ENCODE peak calls at places on chromosomes 1 and 21, in nine cellular contexts. I is kidney; N is GM20000; D is fibroblast of mammary gland; G is GM23338; Y is kidney epithelial cell; F is heart left ventricle; Z is colonic mucosa; H is CD8-positive, alpha-beta T cell. U is an unnamed sample.

GRCh38 chr1:219659682-219660081 is 46.8 kb upstream of the ZC3H11B start:
- DNase-seq in I (no peak), N (peak; percentile 8), D (peak; percentile 31), G (peak; percentile 28), Y (no peak), F (no peak), Z (no peak), H (no peak), U (no peak)

GRCh38 chr1:164667010-164667409 is 108.0 kb downstream of the PBX1 start:
- DNase-seq in I (no peak), N (no peak), D (no peak), G (no peak), Y (no peak), F (no peak), Z (no peak), H (no peak), U (no peak)

GRCh38 chr1:15956150-15956549 is 19.8 kb downstream of the ZBTB17 start:
- DNase-seq in I (no peak), N (no peak), D (peak; percentile 43), G (no peak), Y (no peak), F (no peak), Z (no peak), H (no peak), U (no peak)

GRCh38 chr1:192588546-192588945 is 13.0 kb downstream of the RGS1 start:
- DNase-seq in I (no peak), N (no peak), D (peak; percentile 21), G (no peak), Y (no peak), F (no peak), Z (no peak), H (no peak), U (no peak)

GRCh38 chr1:61754545-61754944 is 12.3 kb downstream of the PATJ start:
- DNase-seq in I (no peak), N (no peak), D (no peak), G (no peak), Y (peak; percentile 45), F (no peak), Z (no peak), H (no peak), U (no peak)

GRCh38 chr1:51516639-51517158 is 2.4 kb downstream of the EPS15 start:
- DNase-seq in I (no peak), N (no peak), D (no peak), G (no peak), Y (no peak), F (no peak), Z (no peak), H (no peak), U (no peak)

GRCh38 chr1:243903904-243904303 is 53.9 kb upstream of the AKT3 start:
- DNase-seq in I (no peak), N (no peak), D (peak; percentile 30), G (peak; percentile 53), Y (no peak), F (no peak), Z (no peak), H (no peak), U (no peak)

GRCh38 chr1:22229374-22229773 is 86.5 kb upstream of the WNT4 start:
- DNase-seq in I (no peak), N (no peak), D (no peak), G (peak; percentile 49), Y (peak; percentile 43), F (peak; percentile 22), Z (no peak), H (no peak), U (no peak)

GRCh38 chr1:169108897-169109560 is 2.5 kb downstream of the ATP1B1 start:
- DNase-seq in I (no peak), N (peak; percentile 64), D (no peak), G (peak; percentile 46), Y (no peak), F (no peak), Z (peak; percentile 61), H (no peak), U (no peak)

GRCh38 chr1:99713006-99713405 is 53.4 kb downstream of the FRRS1 start:
- DNase-seq in I (no peak), N (no peak), D (no peak), G (no peak), Y (no peak), F (no peak), Z (no peak), H (no peak), U (no peak)

GRCh38 chr21:28714795-28715464 is 277.7 kb downstream of the LTN1 start:
- DNase-seq in I (no peak), N (no peak), D (peak; percentile 83), G (no peak), Y (no peak), F (no peak), Z (no peak), H (no peak), U (no peak)

GRCh38 chr1:109687641-109688499 is at the start of gene GSTM1:
- DNase-seq in I (no peak), N (peak; percentile 34), D (peak; percentile 60), G (no peak), Y (no peak), F (peak; percentile 90), Z (no peak), H (peak; percentile 85), U (no peak)

GRCh38 chr1:117371436-117372151 is 4.3 kb downstream of the MAN1A2 start:
- DNase-seq in I (no peak), N (no peak), D (peak; percentile 31), G (peak; percentile 40), Y (no peak), F (no peak), Z (no peak), H (no peak), U (no peak)

GRCh38 chr21:37546949-37547614 is 180.5 kb downstream of the DYRK1A start:
- DNase-seq in I (no peak), N (no peak), D (peak; percentile 17), G (no peak), Y (peak; percentile 54), F (no peak), Z (no peak), H (no peak), U (no peak)

GRCh38 chr21:37855568-37856391 is 60.5 kb downstream of the KCNJ6 start:
- DNase-seq in I (no peak), N (no peak), D (peak; percentile 45), G (no peak), Y (no peak), F (no peak), Z (no peak), H (no peak), U (no peak)

GRCh38 chr1:67535474-67535873 is 105.3 kb upstream of the SERBP1 start:
- DNase-seq in I (peak; percentile 92), N (peak; percentile 44), D (peak; percentile 85), G (peak; percentile 82), Y (peak; percentile 58), F (peak; percentile 80), Z (peak; percentile 87), H (peak; percentile 13), U (peak; percentile 82)

GRCh38 chr1:204465469-204466415 is 28.9 kb downstream of the PIK3C2B start:
- DNase-seq in I (peak; percentile 81), N (peak; percentile 75), D (no peak), G (no peak), Y (no peak), F (no peak), Z (no peak), H (no peak), U (no peak)

GRCh38 chr21:45930231-45930760 is 51.3 kb upstream of the COL6A1 start:
- DNase-seq in I (peak; percentile 66), N (no peak), D (no peak), G (no peak), Y (no peak), F (peak; percentile 55), Z (no peak), H (no peak), U (no peak)

GRCh38 chr1:31977361-31978131 is 36.1 kb upstream of the KHDRBS1 start:
- DNase-seq in I (no peak), N (no peak), D (peak; percentile 92), G (peak; percentile 93), Y (no peak), F (no peak), Z (no peak), H (no peak), U (no peak)
- TF ChIP-seq CTCF in I (no peak), N (no peak), D (peak; percentile 49), G (peak; percentile 80), Y (peak; percentile 34), F (peak; percentile 22), Z (no peak), H (no peak), U (no peak)

DNA sequence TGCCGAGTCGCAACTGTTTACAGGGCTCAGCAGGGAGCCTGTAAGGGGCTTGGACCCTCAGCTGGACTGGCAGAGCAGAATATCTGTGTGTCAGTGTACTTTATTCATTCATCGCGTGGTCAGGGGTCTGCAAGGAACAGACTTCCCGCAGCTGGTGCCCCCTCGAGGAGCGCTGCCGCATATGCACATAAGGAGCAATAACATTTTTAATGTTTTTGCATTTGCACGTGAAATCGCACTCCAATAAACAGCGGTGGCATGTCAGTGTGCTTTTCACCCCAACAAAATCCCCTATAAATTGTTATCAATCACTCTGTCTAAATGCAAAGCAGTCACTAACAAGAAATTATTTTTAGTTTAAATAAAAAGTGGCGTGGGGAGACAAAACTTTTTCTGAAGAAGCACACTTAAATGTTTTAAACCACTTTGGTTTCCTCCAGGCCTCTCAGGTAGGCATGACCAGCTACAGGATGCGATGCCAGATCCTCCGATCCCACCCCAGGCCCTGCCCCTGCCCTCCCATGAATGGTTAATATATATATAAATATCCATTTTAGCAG is 3.5 kb downstream of the FMO1 start:
- DNase-seq in I (peak; percentile 72), N (peak; percentile 31), D (peak; percentile 37), G (peak; percentile 53), Y (no peak), F (no peak), Z (peak; percentile 51), H (no peak), U (no peak)
- TF ChIP-seq CTCF in I (peak; percentile 32), N (peak; percentile 34), D (peak; percentile 66), G (peak; percentile 53), Y (peak; percentile 77), F (peak; percentile 44), Z (peak; percentile 56), H (peak; percentile 15), U (peak; percentile 48)

GRCh38 chr1:96538001-96538649 is 183.5 kb upstream of the PTBP2 start:
- DNase-seq in I (no peak), N (no peak), D (peak; percentile 95), G (peak; percentile 36), Y (no peak), F (no peak), Z (no peak), H (no peak), U (no peak)
- TF ChIP-seq CTCF in I (no peak), N (no peak), D (peak; percentile 34), G (peak; percentile 65), Y (no peak), F (peak; percentile 49), Z (no peak), H (no peak), U (no peak)

DNA sequence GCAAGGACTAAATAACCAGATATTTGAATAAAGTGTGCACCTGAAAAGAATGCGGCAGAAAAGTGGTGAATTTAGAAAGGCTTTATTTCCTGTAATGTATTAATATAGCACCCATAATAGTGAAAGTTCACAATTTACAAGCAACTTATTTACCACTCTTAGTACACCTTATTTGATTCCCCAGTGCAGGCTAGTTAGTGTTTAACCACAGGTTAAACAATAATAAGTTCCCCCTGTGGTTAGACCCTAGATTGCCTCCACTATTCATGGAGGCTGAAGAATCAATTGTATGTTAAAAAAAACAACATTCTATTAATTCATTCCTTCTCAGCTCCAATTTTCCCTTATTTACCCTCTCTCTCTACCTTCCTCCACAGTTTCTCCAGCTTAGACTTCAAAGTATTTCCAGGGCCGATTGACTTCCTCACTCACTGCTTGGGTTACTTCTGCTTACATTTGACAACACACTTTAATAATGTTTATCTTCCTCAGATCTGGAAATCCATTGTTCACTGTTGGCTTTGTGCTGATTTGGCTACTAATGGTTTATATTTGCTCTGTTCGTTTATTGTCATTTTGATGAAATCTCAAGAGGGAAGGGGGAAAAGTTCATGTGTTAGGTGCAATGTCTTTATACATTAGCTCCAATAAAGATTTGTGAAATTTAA is 796.3 kb downstream of the BRINP3 start:
- DNase-seq in I (no peak), N (no peak), D (no peak), G (no peak), Y (no peak), F (no peak), Z (no peak), H (no peak), U (no peak)
- TF ChIP-seq CTCF in I (no peak), N (no peak), D (no peak), G (no peak), Y (no peak), F (no peak), Z (no peak), H (no peak), U (no peak)